ENCODE peak calls at places on chromosomes 2 and 18, in eight cellular contexts. H, O, X, W, K, J, C and B are unnamed samples.

GRCh38 chr2:72754628-72755320 is 71.1 kb downstream of the EXOC6B start:
- DNase-seq in H (no peak), O (no peak), X (no peak), W (no peak), K (no peak), J (no peak), C (no peak), B (no peak)

GRCh38 chr2:193963472-193964119 is 1693.4 kb upstream of the SLC39A10 start:
- DNase-seq in H (peak; percentile 48), O (no peak), X (no peak), W (peak; percentile 81), K (peak; percentile 45), J (no peak), C (no peak), B (no peak)

GRCh38 chr18:36314754-36315153 is 17.2 kb downstream of the FHOD3 start:
- DNase-seq in H (no peak), O (peak; percentile 3), X (no peak), W (peak; percentile 97), K (no peak), J (no peak), C (peak; percentile 42), B (no peak)

GRCh38 chr18:79203017-79203605 is 133.9 kb downstream of the ATP9B start:
- DNase-seq in H (no peak), O (no peak), X (no peak), W (no peak), K (no peak), J (no peak), C (no peak), B (no peak)

GRCh38 chr2:9815844-9816279 is 27.4 kb upstream of the TAF1B start:
- DNase-seq in H (no peak), O (no peak), X (no peak), W (no peak), K (no peak), J (peak; percentile 22), C (no peak), B (no peak)

GRCh38 chr2:215188078-215188477 is 49.7 kb upstream of the ABCA12 start:
- DNase-seq in H (no peak), O (no peak), X (no peak), W (peak; percentile 44), K (no peak), J (no peak), C (no peak), B (no peak)

GRCh38 chr18:26804474-26804873 is 61.0 kb downstream of the AQP4 start:
- DNase-seq in H (peak; percentile 75), O (no peak), X (no peak), W (no peak), K (peak; percentile 47), J (peak; percentile 32), C (no peak), B (no peak)

GRCh38 chr2:236054661-236055060 is 113.5 kb downstream of the GBX2 start:
- DNase-seq in H (no peak), O (no peak), X (no peak), W (no peak), K (no peak), J (no peak), C (no peak), B (no peak)

GRCh38 chr18:23994361-23994902 is 20.1 kb upstream of the TTC39C start:
- DNase-seq in H (peak; percentile 21), O (no peak), X (no peak), W (peak; percentile 64), K (no peak), J (no peak), C (peak; percentile 76), B (no peak)

GRCh38 chr2:239778861-239779591 is 246.1 kb downstream of the NDUFA10 start:
- DNase-seq in H (no peak), O (peak; percentile 17), X (no peak), W (no peak), K (no peak), J (peak; percentile 19), C (no peak), B (no peak)

GRCh38 chr2:158214431-158214830 is 112.8 kb downstream of the UPP2 start:
- DNase-seq in H (no peak), O (no peak), X (no peak), W (peak; percentile 2), K (no peak), J (no peak), C (no peak), B (peak; percentile 29)

GRCh38 chr2:5690718-5691658 is 1.2 kb upstream of the SOX11 start:
- DNase-seq in H (peak; percentile 94), O (peak; percentile 81), X (no peak), W (no peak), K (peak; percentile 91), J (no peak), C (no peak), B (no peak)

DNA sequence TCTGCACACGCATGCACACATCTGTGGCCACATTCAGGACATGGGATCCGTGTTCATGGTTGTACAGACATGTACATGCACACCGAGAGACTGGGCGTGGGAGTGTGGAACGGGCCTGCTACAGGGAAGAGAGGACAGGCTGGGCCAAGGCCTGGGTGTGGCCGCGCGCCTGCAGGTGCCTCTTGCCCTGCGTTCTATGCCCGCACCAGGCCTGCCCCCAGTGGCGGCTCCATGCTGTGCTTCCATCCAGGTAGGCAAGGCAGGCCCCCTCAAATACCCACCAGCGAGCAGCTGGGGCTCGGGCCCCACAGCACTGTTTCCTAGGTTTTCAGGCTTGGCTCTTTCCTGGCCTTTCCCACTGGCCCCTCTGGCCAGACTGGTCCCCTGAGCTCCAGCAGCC is 15.5 kb upstream of the PTMA start:
- DNase-seq in H (no peak), O (no peak), X (no peak), W (no peak), K (no peak), J (no peak), C (no peak), B (no peak)
- TF ChIP-seq CTCF in H (no peak), O (no peak), X (no peak), W (no peak), K (no peak), J (no peak), C (no peak), B (no peak)

DNA sequence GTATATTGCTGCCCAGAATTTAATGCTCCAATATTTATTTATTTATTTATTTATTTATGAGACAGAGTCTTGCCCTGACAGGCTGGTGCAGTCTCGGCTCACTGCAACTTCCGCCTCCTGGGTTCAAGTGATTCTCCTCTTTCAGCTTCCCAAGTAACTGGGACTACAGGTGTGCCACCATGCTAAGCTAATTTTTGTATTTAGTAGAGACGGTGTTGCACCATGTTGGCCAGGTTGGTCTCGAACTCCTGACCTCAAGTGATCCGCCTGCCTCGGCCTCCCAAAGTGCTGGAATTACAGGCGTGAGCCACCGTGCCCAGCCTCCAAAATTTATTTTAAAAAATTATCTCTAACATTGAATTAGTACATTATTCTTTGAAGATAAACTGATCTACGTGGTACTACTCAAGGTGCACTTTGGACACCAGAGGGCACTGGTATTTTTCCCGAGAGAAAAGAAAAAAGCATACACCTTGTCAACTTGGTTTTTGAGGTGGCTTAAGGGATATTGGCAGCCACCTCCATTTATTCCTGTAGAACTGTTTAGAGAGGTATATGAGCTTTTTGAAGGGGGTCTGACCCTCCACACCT is 1.4 kb upstream of the IDH1 start:
- DNase-seq in H (peak; percentile 26), O (no peak), X (no peak), W (no peak), K (peak; percentile 28), J (no peak), C (no peak), B (no peak)
- TF ChIP-seq CTCF in H (peak; percentile 47), O (peak; percentile 58), X (peak; percentile 21), W (peak; percentile 24), K (peak; percentile 16), J (no peak), C (peak; percentile 7), B (peak; percentile 37)

DNA sequence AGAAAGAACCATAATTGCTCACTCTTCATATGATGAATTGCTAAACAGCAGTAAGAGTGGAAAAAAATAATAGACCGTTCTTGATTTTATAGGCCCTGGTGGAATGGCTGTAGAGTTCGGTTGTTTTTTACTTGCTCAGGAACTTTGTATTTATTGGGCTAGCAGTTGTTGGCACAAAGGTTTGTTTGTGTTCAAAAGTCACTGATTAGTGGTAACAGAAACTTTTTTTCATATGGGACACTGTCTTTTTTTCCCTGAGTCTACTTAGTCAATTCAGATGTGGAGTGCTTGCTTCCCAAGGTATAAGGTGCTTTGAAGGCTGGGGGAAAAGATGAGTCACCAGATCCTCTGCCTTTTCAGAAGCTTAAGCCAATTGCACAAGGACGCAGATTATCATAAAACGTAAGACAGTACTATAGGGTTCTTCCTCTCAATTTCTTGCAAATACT is 25.8 kb downstream of the PHLPP1 start:
- DNase-seq in H (no peak), O (no peak), X (peak; percentile 65), W (peak; percentile 66), K (no peak), J (no peak), C (no peak), B (no peak)
- TF ChIP-seq CTCF in H (no peak), O (no peak), X (no peak), W (no peak), K (no peak), J (no peak), C (no peak), B (no peak)

DNA sequence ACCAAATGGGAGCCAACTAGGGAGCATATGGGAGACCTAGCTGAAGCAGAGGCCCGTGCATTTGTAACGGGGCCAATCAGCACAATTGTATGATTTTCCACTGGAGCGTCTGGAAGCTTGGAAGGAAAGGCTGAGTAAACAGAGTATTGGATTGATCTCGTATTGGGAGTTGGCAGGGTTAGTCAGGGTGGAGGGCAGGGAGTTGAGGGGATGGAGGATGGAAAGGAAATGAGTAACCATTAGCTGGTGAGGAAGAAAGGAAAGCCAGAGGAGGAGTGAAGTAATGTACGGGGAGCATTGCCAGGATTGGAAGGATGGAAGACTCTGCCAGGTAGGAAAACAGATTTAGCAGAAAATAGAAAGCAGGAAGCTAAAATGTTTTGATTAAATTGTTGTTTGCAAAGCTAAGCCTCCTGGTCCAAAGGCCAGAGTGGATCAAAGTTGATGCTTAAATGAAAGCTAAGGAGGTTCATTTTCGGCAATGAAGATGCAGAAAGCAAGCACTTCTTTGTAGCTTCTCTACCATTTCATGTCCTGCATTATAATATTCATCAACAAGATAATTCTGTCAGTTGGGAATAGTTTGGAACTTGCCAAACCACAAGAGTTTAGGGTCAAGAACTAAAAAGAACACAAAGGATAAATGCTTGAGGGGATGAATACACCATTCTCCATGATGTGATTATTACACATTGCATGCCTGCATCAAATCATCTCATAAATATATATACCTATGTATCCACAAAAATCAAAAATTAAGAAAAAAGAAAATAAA is 75.6 kb upstream of the TTN start:
- DNase-seq in H (no peak), O (no peak), X (no peak), W (peak; percentile 84), K (no peak), J (peak; percentile 42), C (no peak), B (no peak)
- TF ChIP-seq CTCF in H (no peak), O (no peak), X (no peak), W (no peak), K (no peak), J (no peak), C (no peak), B (no peak)